ENCODE peak calls at places on chromosome 3, in seven cellular contexts. One of them, this sample, is unnamed.

GRCh38 chr3:196210673-196211556 is at the start of gene ZDHHC19:
- DNase-seq in fibroblast of lung: no peak
- DNase-seq in MM.1S: no peak
- DNase-seq in lower lobe of right lung: no peak
- DNase-seq in NT2/D1: no peak
- DNase-seq in PC-9: no peak
- DNase-seq in tibial nerve: no peak
- DNase-seq in this sample: no peak

GRCh38 chr3:143529018-143529478 is 319.2 kb downstream of the SLC9A9 start:
- DNase-seq in fibroblast of lung: peak; percentile 56
- DNase-seq in MM.1S: no peak
- DNase-seq in lower lobe of right lung: no peak
- DNase-seq in NT2/D1: no peak
- DNase-seq in PC-9: no peak
- DNase-seq in tibial nerve: no peak
- DNase-seq in this sample: no peak

GRCh38 chr3:71309886-71310285 is 273.6 kb downstream of the FOXP1 start:
- DNase-seq in fibroblast of lung: no peak
- DNase-seq in MM.1S: no peak
- DNase-seq in lower lobe of right lung: no peak
- DNase-seq in NT2/D1: no peak
- DNase-seq in PC-9: no peak
- DNase-seq in tibial nerve: no peak
- DNase-seq in this sample: no peak

GRCh38 chr3:7793786-7794185 is 707.8 kb upstream of the LMCD1 start:
- DNase-seq in fibroblast of lung: no peak
- DNase-seq in MM.1S: no peak
- DNase-seq in lower lobe of right lung: no peak
- DNase-seq in NT2/D1: no peak
- DNase-seq in PC-9: no peak
- DNase-seq in tibial nerve: no peak
- DNase-seq in this sample: no peak

GRCh38 chr3:53162672-53163458 is 1.9 kb downstream of the PRKCD start:
- DNase-seq in fibroblast of lung: no peak
- DNase-seq in MM.1S: no peak
- DNase-seq in lower lobe of right lung: no peak
- DNase-seq in NT2/D1: no peak
- DNase-seq in PC-9: no peak
- DNase-seq in tibial nerve: no peak
- DNase-seq in this sample: no peak

GRCh38 chr3:137110392-137110996 is 152.7 kb downstream of the IL20RB start:
- DNase-seq in fibroblast of lung: peak; percentile 39
- DNase-seq in MM.1S: peak; percentile 53
- DNase-seq in lower lobe of right lung: no peak
- DNase-seq in NT2/D1: no peak
- DNase-seq in PC-9: no peak
- DNase-seq in tibial nerve: no peak
- DNase-seq in this sample: no peak

GRCh38 chr3:132117642-132118041 is 82.8 kb upstream of the CPNE4 start:
- DNase-seq in fibroblast of lung: no peak
- DNase-seq in MM.1S: no peak
- DNase-seq in lower lobe of right lung: no peak
- DNase-seq in NT2/D1: no peak
- DNase-seq in PC-9: no peak
- DNase-seq in tibial nerve: no peak
- DNase-seq in this sample: no peak

GRCh38 chr3:66011098-66011655 is 27.5 kb downstream of the MAGI1 start:
- DNase-seq in fibroblast of lung: no peak
- DNase-seq in MM.1S: no peak
- DNase-seq in lower lobe of right lung: no peak
- DNase-seq in NT2/D1: no peak
- DNase-seq in PC-9: no peak
- DNase-seq in tibial nerve: no peak
- DNase-seq in this sample: no peak

GRCh38 chr3:29138171-29138570 is 142.7 kb upstream of the RBMS3 start:
- DNase-seq in fibroblast of lung: no peak
- DNase-seq in MM.1S: no peak
- DNase-seq in lower lobe of right lung: no peak
- DNase-seq in NT2/D1: no peak
- DNase-seq in PC-9: no peak
- DNase-seq in tibial nerve: no peak
- DNase-seq in this sample: no peak

GRCh38 chr3:161423911-161424522 is 52.7 kb upstream of the SPTSSB start:
- DNase-seq in fibroblast of lung: peak; percentile 63
- DNase-seq in MM.1S: peak; percentile 55
- DNase-seq in lower lobe of right lung: no peak
- DNase-seq in NT2/D1: no peak
- DNase-seq in PC-9: peak; percentile 59
- DNase-seq in tibial nerve: no peak
- DNase-seq in this sample: no peak

GRCh38 chr3:17747184-17747889 is 4.9 kb upstream of the TBC1D5 start:
- DNase-seq in fibroblast of lung: no peak
- DNase-seq in MM.1S: peak; percentile 78
- DNase-seq in lower lobe of right lung: no peak
- DNase-seq in NT2/D1: no peak
- DNase-seq in PC-9: no peak
- DNase-seq in tibial nerve: no peak
- DNase-seq in this sample: no peak

GRCh38 chr3:196996454-196997265 is 28.0 kb upstream of the PIGZ start:
- DNase-seq in fibroblast of lung: no peak
- DNase-seq in MM.1S: no peak
- DNase-seq in lower lobe of right lung: no peak
- DNase-seq in NT2/D1: no peak
- DNase-seq in PC-9: no peak
- DNase-seq in tibial nerve: no peak
- DNase-seq in this sample: peak; percentile 9

GRCh38 chr3:8629151-8630021 is 15.2 kb downstream of the SSUH2 start:
- DNase-seq in fibroblast of lung: peak; percentile 74
- DNase-seq in MM.1S: no peak
- DNase-seq in lower lobe of right lung: peak; percentile 84
- DNase-seq in NT2/D1: no peak
- DNase-seq in PC-9: peak; percentile 90
- DNase-seq in tibial nerve: peak; percentile 35
- DNase-seq in this sample: no peak

GRCh38 chr3:119973276-119973675 is 121.0 kb downstream of the GSK3B start:
- DNase-seq in fibroblast of lung: no peak
- DNase-seq in MM.1S: no peak
- DNase-seq in lower lobe of right lung: no peak
- DNase-seq in NT2/D1: no peak
- DNase-seq in PC-9: peak; percentile 86
- DNase-seq in tibial nerve: no peak
- DNase-seq in this sample: no peak

GRCh38 chr3:111808439-111808838 is 50.6 kb upstream of the PHLDB2 start:
- DNase-seq in fibroblast of lung: peak; percentile 19
- DNase-seq in MM.1S: no peak
- DNase-seq in lower lobe of right lung: no peak
- DNase-seq in NT2/D1: no peak
- DNase-seq in PC-9: peak; percentile 85
- DNase-seq in tibial nerve: no peak
- DNase-seq in this sample: no peak

GRCh38 chr3:73192036-73192738 is 130.7 kb downstream of the EBLN2 start:
- DNase-seq in fibroblast of lung: no peak
- DNase-seq in MM.1S: no peak
- DNase-seq in lower lobe of right lung: no peak
- DNase-seq in NT2/D1: peak; percentile 75
- DNase-seq in PC-9: no peak
- DNase-seq in tibial nerve: no peak
- DNase-seq in this sample: no peak

GRCh38 chr3:150760431-150761200 is 2.4 kb downstream of the SIAH2 start:
- DNase-seq in fibroblast of lung: no peak
- DNase-seq in MM.1S: peak; percentile 12
- DNase-seq in lower lobe of right lung: no peak
- DNase-seq in NT2/D1: no peak
- DNase-seq in PC-9: no peak
- DNase-seq in tibial nerve: no peak
- DNase-seq in this sample: no peak

GRCh38 chr3:71784201-71784913 is 591 bp downstream of the PROK2 start:
- DNase-seq in fibroblast of lung: no peak
- DNase-seq in MM.1S: no peak
- DNase-seq in lower lobe of right lung: no peak
- DNase-seq in NT2/D1: no peak
- DNase-seq in PC-9: no peak
- DNase-seq in tibial nerve: no peak
- DNase-seq in this sample: no peak

GRCh38 chr3:133568294-133569014 is 5.0 kb upstream of the CDV3 start:
- DNase-seq in fibroblast of lung: peak; percentile 90
- DNase-seq in MM.1S: no peak
- DNase-seq in lower lobe of right lung: no peak
- DNase-seq in NT2/D1: no peak
- DNase-seq in PC-9: peak; percentile 99
- DNase-seq in tibial nerve: no peak
- DNase-seq in this sample: no peak

GRCh38 chr3:113167929-113168771 is 43.2 kb upstream of the BOC start:
- DNase-seq in fibroblast of lung: no peak
- DNase-seq in MM.1S: no peak
- DNase-seq in lower lobe of right lung: no peak
- DNase-seq in NT2/D1: no peak
- DNase-seq in PC-9: no peak
- DNase-seq in tibial nerve: no peak
- DNase-seq in this sample: no peak

GRCh38 chr3:160448845-160449659 is 534 bp downstream of the TRIM59 start:
- DNase-seq in fibroblast of lung: peak; percentile 67
- DNase-seq in MM.1S: peak; percentile 67
- DNase-seq in lower lobe of right lung: no peak
- DNase-seq in NT2/D1: peak; percentile 56
- DNase-seq in PC-9: no peak
- DNase-seq in tibial nerve: no peak
- DNase-seq in this sample: no peak

GRCh38 chr3:62926494-62926893 is 51.3 kb upstream of the CADPS start:
- DNase-seq in fibroblast of lung: no peak
- DNase-seq in MM.1S: no peak
- DNase-seq in lower lobe of right lung: no peak
- DNase-seq in NT2/D1: no peak
- DNase-seq in PC-9: no peak
- DNase-seq in tibial nerve: no peak
- DNase-seq in this sample: no peak

GRCh38 chr3:190701096-190701532 is 161.4 kb downstream of the GMNC start:
- DNase-seq in fibroblast of lung: peak; percentile 72
- DNase-seq in MM.1S: peak; percentile 55
- DNase-seq in lower lobe of right lung: peak; percentile 48
- DNase-seq in NT2/D1: peak; percentile 16
- DNase-seq in PC-9: peak; percentile 81
- DNase-seq in tibial nerve: no peak
- DNase-seq in this sample: peak; percentile 19

GRCh38 chr3:144229237-144229830 is 257.7 kb downstream of the DIPK2A start:
- DNase-seq in fibroblast of lung: no peak
- DNase-seq in MM.1S: no peak
- DNase-seq in lower lobe of right lung: no peak
- DNase-seq in NT2/D1: no peak
- DNase-seq in PC-9: no peak
- DNase-seq in tibial nerve: no peak
- DNase-seq in this sample: no peak

GRCh38 chr3:105907790-105908189 is 39.0 kb upstream of the CBLB start:
- DNase-seq in fibroblast of lung: peak; percentile 11
- DNase-seq in MM.1S: peak; percentile 60
- DNase-seq in lower lobe of right lung: no peak
- DNase-seq in NT2/D1: no peak
- DNase-seq in PC-9: no peak
- DNase-seq in tibial nerve: no peak
- DNase-seq in this sample: no peak

GRCh38 chr3:129596194-129597086 is 10.0 kb downstream of the PLXND1 start:
- DNase-seq in fibroblast of lung: peak; percentile 96
- DNase-seq in MM.1S: no peak
- DNase-seq in lower lobe of right lung: peak; percentile 79
- DNase-seq in NT2/D1: no peak
- DNase-seq in PC-9: no peak
- DNase-seq in tibial nerve: peak; percentile 87
- DNase-seq in this sample: peak; percentile 92

GRCh38 chr3:177487635-177488186 is 290.4 kb upstream of the TBL1XR1 start:
- DNase-seq in fibroblast of lung: no peak
- DNase-seq in MM.1S: no peak
- DNase-seq in lower lobe of right lung: no peak
- DNase-seq in NT2/D1: no peak
- DNase-seq in PC-9: no peak
- DNase-seq in tibial nerve: no peak
- DNase-seq in this sample: no peak

GRCh38 chr3:56829543-56829942 is 27.8 kb upstream of the ARHGEF3 start:
- DNase-seq in fibroblast of lung: no peak
- DNase-seq in MM.1S: no peak
- DNase-seq in lower lobe of right lung: no peak
- DNase-seq in NT2/D1: no peak
- DNase-seq in PC-9: no peak
- DNase-seq in tibial nerve: no peak
- DNase-seq in this sample: no peak
- H3K4me1 ChIP-seq in fibroblast of lung: no peaks in the 10 kb centered on the region
- H3K4me1 ChIP-seq in MM.1S: peaks cover 6% of the 10 kb centered on the region
- H3K4me1 ChIP-seq in lower lobe of right lung: peaks cover 1% of the 10 kb centered on the region
- H3K4me1 ChIP-seq in NT2/D1: no peaks in the 10 kb centered on the region
- H3K4me1 ChIP-seq in PC-9: peaks cover 9% of the 10 kb centered on the region
- H3K4me1 ChIP-seq in tibial nerve: no peaks in the 10 kb centered on the region
- H3K4me1 ChIP-seq in this sample: peaks cover under 1% of the 10 kb centered on the region

GRCh38 chr3:127618891-127619290 is 10.1 kb upstream of the PODXL2 start:
- DNase-seq in fibroblast of lung: no peak
- DNase-seq in MM.1S: no peak
- DNase-seq in lower lobe of right lung: no peak
- DNase-seq in NT2/D1: no peak
- DNase-seq in PC-9: no peak
- DNase-seq in tibial nerve: no peak
- DNase-seq in this sample: no peak
- H3K4me3 ChIP-seq in fibroblast of lung: no peak overlapping the region
- H3K4me3 ChIP-seq in MM.1S: no peak overlapping the region
- H3K4me3 ChIP-seq in lower lobe of right lung: no peak overlapping the region
- H3K4me3 ChIP-seq in NT2/D1: no peak overlapping the region
- H3K4me3 ChIP-seq in PC-9: no peak overlapping the region
- H3K4me3 ChIP-seq in tibial nerve: no peak overlapping the region
- H3K4me3 ChIP-seq in this sample: no peak overlapping the region

DNA sequence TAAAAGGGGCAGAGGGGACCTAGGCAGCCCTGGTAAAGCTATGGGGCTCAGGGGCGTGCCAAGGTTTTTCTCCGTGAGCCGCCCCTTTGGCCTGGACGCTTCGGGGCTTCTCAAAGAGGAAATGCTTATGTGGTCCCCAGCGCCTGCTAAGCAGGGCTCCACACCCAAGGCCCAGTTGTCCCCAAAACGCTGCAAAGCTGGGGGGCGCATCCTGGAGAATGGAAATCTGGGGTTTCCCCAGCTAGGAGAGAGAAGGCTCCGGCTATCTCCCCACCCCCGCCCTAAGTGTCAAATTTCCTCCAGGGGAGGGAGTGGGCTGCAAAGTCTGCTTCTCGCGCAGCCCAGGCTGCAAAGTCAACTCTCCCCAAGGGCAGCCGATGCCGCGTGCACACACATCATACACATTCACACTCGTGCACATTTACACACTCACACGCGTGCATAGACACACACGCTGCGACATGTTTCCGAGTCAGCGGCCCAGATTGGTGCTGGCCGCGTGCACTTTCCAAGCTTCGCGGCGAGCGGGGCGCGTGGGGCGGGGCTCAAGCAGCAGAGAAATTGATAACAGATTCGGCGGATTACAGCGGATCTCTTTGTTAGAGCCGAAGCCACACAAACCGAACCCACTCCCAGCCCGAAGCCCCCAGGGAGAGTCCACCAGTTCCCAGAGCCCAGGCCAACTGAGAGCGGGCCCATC is 4.5 kb downstream of the WNT5A start:
- DNase-seq in fibroblast of lung: peak; percentile 54
- DNase-seq in MM.1S: no peak
- DNase-seq in lower lobe of right lung: no peak
- DNase-seq in NT2/D1: no peak
- DNase-seq in PC-9: no peak
- DNase-seq in tibial nerve: no peak
- DNase-seq in this sample: no peak
- H3K4me1 ChIP-seq in fibroblast of lung: peaks cover 5% of the 10 kb centered on the region
- H3K4me1 ChIP-seq in MM.1S: no peaks in the 10 kb centered on the region
- H3K4me1 ChIP-seq in lower lobe of right lung: peaks cover 30% of the 10 kb centered on the region
- H3K4me1 ChIP-seq in NT2/D1: peaks cover 13% of the 10 kb centered on the region
- H3K4me1 ChIP-seq in PC-9: no peaks in the 10 kb centered on the region
- H3K4me1 ChIP-seq in tibial nerve: no peaks in the 10 kb centered on the region
- H3K4me1 ChIP-seq in this sample: peaks cover 47% of the 10 kb centered on the region

GRCh38 chr3:172061724-172062184 is 22.4 kb downstream of the FNDC3B start:
- DNase-seq in fibroblast of lung: peak; percentile 41
- DNase-seq in MM.1S: peak; percentile 83
- DNase-seq in lower lobe of right lung: no peak
- DNase-seq in NT2/D1: no peak
- DNase-seq in PC-9: no peak
- DNase-seq in tibial nerve: no peak
- DNase-seq in this sample: no peak
- H3K4me3 ChIP-seq in fibroblast of lung: peak overlapping the region; percentile 11
- H3K4me3 ChIP-seq in MM.1S: peak overlapping the region; percentile 31
- H3K4me3 ChIP-seq in lower lobe of right lung: peak overlapping the region; percentile 19
- H3K4me3 ChIP-seq in NT2/D1: no peak overlapping the region
- H3K4me3 ChIP-seq in PC-9: no peak overlapping the region
- H3K4me3 ChIP-seq in tibial nerve: no peak overlapping the region
- H3K4me3 ChIP-seq in this sample: peak overlapping the region; percentile 29

This sample was measured in left ventricle myocardium inferior.